ENCODE peak calls at places on chromosomes 7 and 10, in five cellular contexts. I is AG08396, P is NCI-H1436, S is DMS153, F is fibroblast of the aortic adventitia. J is an unnamed sample.

GRCh38 chr10:129883637-129884389 is 80.3 kb downstream of the EBF3 start:
- DNase-seq in I (no peak), P (peak), S (no peak), F (no peak), J (no peak)

GRCh38 chr7:3267928-3268690 is 32.9 kb upstream of the SDK1 start:
- DNase-seq in I (peak), P (peak), S (peak), F (peak), J (no peak)

GRCh38 chr10:1462994-1463633 is 274.2 kb downstream of the ADARB2 start:
- DNase-seq in I (no peak), P (no peak), S (no peak), F (no peak), J (no peak)

GRCh38 chr10:1368772-1369171 is 312.6 kb downstream of the WDR37 start:
- DNase-seq in I (no peak), P (peak), S (no peak), F (no peak), J (peak)

GRCh38 chr7:95250591-95250990 is 73.7 kb downstream of the PON1 start:
- DNase-seq in I (no peak), P (no peak), S (no peak), F (no peak), J (no peak)

GRCh38 chr7:30430300-30430699 is 48.3 kb downstream of the NOD1 start:
- DNase-seq in I (no peak), P (peak), S (peak), F (no peak), J (no peak)

GRCh38 chr7:89238156-89238555 is 442.6 kb upstream of the TEX47 start:
- DNase-seq in I (peak), P (no peak), S (no peak), F (peak), J (no peak)

GRCh38 chr10:132104471-132105301 is 38.9 kb downstream of the JAKMIP3 start:
- DNase-seq in I (no peak), P (no peak), S (no peak), F (no peak), J (no peak)

GRCh38 chr10:80461208-80462183 is 7.4 kb downstream of the TSPAN14 start:
- DNase-seq in I (no peak), P (no peak), S (no peak), F (peak), J (no peak)

GRCh38 chr7:130891254-130892094 is 157.5 kb upstream of the KLF14 start:
- DNase-seq in I (peak), P (no peak), S (no peak), F (peak), J (no peak)